ENCODE peak calls at places on chromosomes 6 and 20, in five cellular contexts. S, G, K, T and J are unnamed samples.

GRCh38 chr6:27239258-27239657 is 8.2 kb upstream of the PRSS16 start:
- DNase-seq in S (no peak), G (no peak), K (no peak), T (no peak), J (no peak)

GRCh38 chr6:6314601-6315000 is 5.9 kb downstream of the F13A1 start:
- DNase-seq in S (no peak), G (no peak), K (no peak), T (no peak), J (no peak)

GRCh38 chr6:109339906-109340678 is 42.2 kb downstream of the CD164 start:
- DNase-seq in S (no peak), G (no peak), K (no peak), T (no peak), J (no peak)

GRCh38 chr6:82205793-82206425 is 41.6 kb downstream of the IBTK start:
- DNase-seq in S (no peak), G (no peak), K (peak; percentile 41), T (no peak), J (peak; percentile 76)

GRCh38 chr20:40883097-40883496 is 145.5 kb upstream of the TOP1 start:
- DNase-seq in S (no peak), G (no peak), K (no peak), T (no peak), J (no peak)

GRCh38 chr6:113065606-113066005 is 718.5 kb downstream of the RFPL4B start:
- DNase-seq in S (no peak), G (no peak), K (no peak), T (no peak), J (no peak)

GRCh38 chr6:113375950-113376846 is 480.9 kb upstream of the MARCKS start:
- DNase-seq in S (no peak), G (no peak), K (no peak), T (no peak), J (no peak)

GRCh38 chr6:170116643-170117042 is 174.2 kb downstream of the DLL1 start:
- DNase-seq in S (no peak), G (no peak), K (no peak), T (no peak), J (no peak)

GRCh38 chr6:39834278-39834677 is 42.1 kb downstream of the DAAM2 start:
- DNase-seq in S (no peak), G (no peak), K (no peak), T (no peak), J (no peak)

GRCh38 chr20:37357481-37358365 is 11.8 kb downstream of the SRC start:
- DNase-seq in S (no peak), G (no peak), K (no peak), T (no peak), J (no peak)

GRCh38 chr20:23229989-23230388 is 120.6 kb upstream of the NXT1 start:
- DNase-seq in S (no peak), G (no peak), K (no peak), T (no peak), J (no peak)

GRCh38 chr20:48002517-48002970 is 217.3 kb upstream of the SULF2 start:
- DNase-seq in S (no peak), G (no peak), K (no peak), T (no peak), J (no peak)

GRCh38 chr6:146287691-146288369 is 255.8 kb upstream of the RAB32 start:
- DNase-seq in S (no peak), G (no peak), K (no peak), T (no peak), J (no peak)

GRCh38 chr20:34337982-34338756 is 24.9 kb upstream of the ITCH start:
- DNase-seq in S (no peak), G (no peak), K (no peak), T (no peak), J (no peak)

GRCh38 chr6:41599015-41599835 is 39.0 kb upstream of the MDFI start:
- DNase-seq in S (no peak), G (no peak), K (no peak), T (no peak), J (no peak)

GRCh38 chr6:158377866-158378265 is 65.6 kb downstream of the TULP4 start:
- DNase-seq in S (no peak), G (no peak), K (no peak), T (no peak), J (no peak)

GRCh38 chr20:53904261-53904660 is 166.1 kb downstream of the BCAS1 start:
- DNase-seq in S (no peak), G (no peak), K (no peak), T (no peak), J (no peak)

GRCh38 chr6:149935668-149936067 is 6.1 kb upstream of the ULBP2 start:
- DNase-seq in S (no peak), G (no peak), K (no peak), T (no peak), J (no peak)

GRCh38 chr6:7257521-7258230 is 55.3 kb downstream of the SSR1 start:
- DNase-seq in S (no peak), G (no peak), K (no peak), T (no peak), J (no peak)

GRCh38 chr6:170210651-170211403 is 80.1 kb downstream of the DLL1 start:
- DNase-seq in S (no peak), G (no peak), K (no peak), T (no peak), J (no peak)

GRCh38 chr20:6654490-6655247 is 112.8 kb upstream of the BMP2 start:
- DNase-seq in S (no peak), G (no peak), K (no peak), T (no peak), J (no peak)

GRCh38 chr20:49483706-49484101 is 1.2 kb upstream of the KCNB1 start:
- DNase-seq in S (no peak), G (no peak), K (no peak), T (no peak), J (peak; percentile 68)

GRCh38 chr20:48732081-48732829 is 95.5 kb downstream of the PREX1 start:
- DNase-seq in S (no peak), G (no peak), K (no peak), T (no peak), J (no peak)

GRCh38 chr20:295804-296203 is 1.6 kb upstream of the ZCCHC3 start:
- DNase-seq in S (no peak), G (no peak), K (no peak), T (no peak), J (no peak)